ENCODE peak calls at places on chromosomes 3 and 15, in eight cellular contexts. One of them, this sample, is unnamed.
A peak's percentile ranks its signal among the peaks of the same experiment; 100 is the strongest.

GRCh38 chr3:173531602-173532001 is 134.1 kb downstream of the NLGN1 start:
- DNase-seq in SHP77: no peak
- DNase-seq in lung microvascular endothelial cell: no peak
- DNase-seq in posterior vena cava: no peak
- DNase-seq in uterus: no peak
- DNase-seq in CD4-positive, alpha-beta memory T cell: no peak
- DNase-seq in body of pancreas: no peak
- DNase-seq in activated CD8-positive, alpha-beta T cell treated with anti-CD3 and anti-CD28 coated beads for 36 hours: no peak
- DNase-seq in this sample: no peak

GRCh38 chr15:60773893-60774292 is 295.0 kb upstream of the ICE2 start:
- DNase-seq in SHP77: no peak
- DNase-seq in lung microvascular endothelial cell: no peak
- DNase-seq in posterior vena cava: no peak
- DNase-seq in uterus: no peak
- DNase-seq in CD4-positive, alpha-beta memory T cell: no peak
- DNase-seq in body of pancreas: no peak
- DNase-seq in activated CD8-positive, alpha-beta T cell treated with anti-CD3 and anti-CD28 coated beads for 36 hours: no peak
- DNase-seq in this sample: no peak

GRCh38 chr3:138587374-138587773 is 6.7 kb downstream of the CEP70 start:
- DNase-seq in SHP77: no peak
- DNase-seq in lung microvascular endothelial cell: no peak
- DNase-seq in posterior vena cava: no peak
- DNase-seq in uterus: no peak
- DNase-seq in CD4-positive, alpha-beta memory T cell: no peak
- DNase-seq in body of pancreas: no peak
- DNase-seq in activated CD8-positive, alpha-beta T cell treated with anti-CD3 and anti-CD28 coated beads for 36 hours: no peak
- DNase-seq in this sample: no peak

GRCh38 chr15:44144992-44145391 is 50.1 kb downstream of the FRMD5 start:
- DNase-seq in SHP77: no peak
- DNase-seq in lung microvascular endothelial cell: no peak
- DNase-seq in posterior vena cava: no peak
- DNase-seq in uterus: no peak
- DNase-seq in CD4-positive, alpha-beta memory T cell: no peak
- DNase-seq in body of pancreas: no peak
- DNase-seq in activated CD8-positive, alpha-beta T cell treated with anti-CD3 and anti-CD28 coated beads for 36 hours: no peak
- DNase-seq in this sample: no peak

GRCh38 chr3:43330981-43331380 is 44.6 kb downstream of the SNRK start:
- DNase-seq in SHP77: no peak
- DNase-seq in lung microvascular endothelial cell: no peak
- DNase-seq in posterior vena cava: no peak
- DNase-seq in uterus: no peak
- DNase-seq in CD4-positive, alpha-beta memory T cell: no peak
- DNase-seq in body of pancreas: no peak
- DNase-seq in activated CD8-positive, alpha-beta T cell treated with anti-CD3 and anti-CD28 coated beads for 36 hours: no peak
- DNase-seq in this sample: no peak

GRCh38 chr15:62124176-62124952 is 40.7 kb downstream of the C2CD4B start:
- DNase-seq in SHP77: peak; percentile 65
- DNase-seq in lung microvascular endothelial cell: peak; percentile 96
- DNase-seq in posterior vena cava: no peak
- DNase-seq in uterus: no peak
- DNase-seq in CD4-positive, alpha-beta memory T cell: peak; percentile 14
- DNase-seq in body of pancreas: no peak
- DNase-seq in activated CD8-positive, alpha-beta T cell treated with anti-CD3 and anti-CD28 coated beads for 36 hours: no peak
- DNase-seq in this sample: no peak

GRCh38 chr15:69881760-69882159 is 216.0 kb downstream of the TLE3 start:
- DNase-seq in SHP77: no peak
- DNase-seq in lung microvascular endothelial cell: no peak
- DNase-seq in posterior vena cava: no peak
- DNase-seq in uterus: no peak
- DNase-seq in CD4-positive, alpha-beta memory T cell: no peak
- DNase-seq in body of pancreas: no peak
- DNase-seq in activated CD8-positive, alpha-beta T cell treated with anti-CD3 and anti-CD28 coated beads for 36 hours: no peak
- DNase-seq in this sample: no peak

GRCh38 chr15:41263891-41264351 is 32.9 kb downstream of the CHP1 start:
- DNase-seq in SHP77: no peak
- DNase-seq in lung microvascular endothelial cell: no peak
- DNase-seq in posterior vena cava: no peak
- DNase-seq in uterus: no peak
- DNase-seq in CD4-positive, alpha-beta memory T cell: no peak
- DNase-seq in body of pancreas: no peak
- DNase-seq in activated CD8-positive, alpha-beta T cell treated with anti-CD3 and anti-CD28 coated beads for 36 hours: no peak
- DNase-seq in this sample: no peak

GRCh38 chr15:90062023-90062728 is 40.1 kb downstream of the IDH2 start:
- DNase-seq in SHP77: peak; percentile 57
- DNase-seq in lung microvascular endothelial cell: no peak
- DNase-seq in posterior vena cava: no peak
- DNase-seq in uterus: peak; percentile 69
- DNase-seq in CD4-positive, alpha-beta memory T cell: peak; percentile 54
- DNase-seq in body of pancreas: peak; percentile 90
- DNase-seq in activated CD8-positive, alpha-beta T cell treated with anti-CD3 and anti-CD28 coated beads for 36 hours: peak; percentile 61
- DNase-seq in this sample: peak; percentile 16